ENCODE peak calls at places on chromosomes 2 and 18, in ten cellular contexts. M is HAP-1; I is HCT116; J is aorta; K is right cardiac atrium; Z is neuronal stem cell; U is NT2/D1; N is Panc1; Q is CD8-positive, alpha-beta memory T cell; H is psoas muscle. A is an unnamed sample. For H3K27me3, the result is how much of the 10 kb centered on the place peaks cover.

GRCh38 chr18:57959278-57959677 is 84.7 kb upstream of the NEDD4L start:
- DNase-seq in M (peak), I (peak), J (no peak), K (no peak), Z (peak), U (peak), N (peak), Q (peak), H (no peak), A (peak)

GRCh38 chr2:203567786-203568185 is 32.7 kb upstream of the RAPH1 start:
- DNase-seq in M (no peak), I (no peak), J (no peak), K (no peak), Z (no peak), U (no peak), N (no peak), Q (no peak), H (no peak), A (no peak)

GRCh38 chr2:200405599-200406298 is 99.3 kb downstream of the SPATS2L start:
- DNase-seq in M (peak), I (peak), J (no peak), K (no peak), Z (no peak), U (no peak), N (peak), Q (no peak), H (no peak), A (no peak)

GRCh38 chr2:19807866-19808265 is 93.9 kb downstream of the TTC32 start:
- DNase-seq in M (no peak), I (no peak), J (no peak), K (no peak), Z (no peak), U (no peak), N (no peak), Q (no peak), H (no peak), A (no peak)

GRCh38 chr2:11697103-11697871 is 27.3 kb upstream of the NTSR2 start:
- DNase-seq in M (no peak), I (no peak), J (peak), K (no peak), Z (no peak), U (no peak), N (peak), Q (no peak), H (peak), A (peak)

GRCh38 chr2:75655861-75656260 is 9.3 kb downstream of the MRPL19 start:
- DNase-seq in M (no peak), I (no peak), J (no peak), K (no peak), Z (no peak), U (no peak), N (no peak), Q (no peak), H (no peak), A (no peak)

GRCh38 chr18:46683252-46683651 is 26.2 kb upstream of the LOXHD1 start:
- DNase-seq in M (no peak), I (no peak), J (no peak), K (no peak), Z (no peak), U (no peak), N (no peak), Q (no peak), H (no peak), A (no peak)

GRCh38 chr2:173357351-173357750 is 2.7 kb downstream of the CDCA7 start:
- DNase-seq in M (peak), I (no peak), J (no peak), K (no peak), Z (no peak), U (no peak), N (no peak), Q (no peak), H (no peak), A (no peak)

GRCh38 chr2:62505649-62506420 is at the start of gene TMEM17:
- DNase-seq in M (peak), I (peak), J (peak), K (peak), Z (peak), U (peak), N (peak), Q (no peak), H (peak), A (peak)

GRCh38 chr2:9887513-9887912 is 44.2 kb downstream of the TAF1B start:
- DNase-seq in M (no peak), I (no peak), J (no peak), K (no peak), Z (no peak), U (no peak), N (no peak), Q (no peak), H (no peak), A (no peak)

GRCh38 chr2:73494031-73494430 is 108.4 kb downstream of the ALMS1 start:
- DNase-seq in M (no peak), I (peak), J (no peak), K (no peak), Z (no peak), U (peak), N (no peak), Q (no peak), H (no peak), A (no peak)

GRCh38 chr18:59328683-59329082 is 10.2 kb upstream of the CPLX4 start:
- DNase-seq in M (no peak), I (no peak), J (no peak), K (no peak), Z (no peak), U (no peak), N (no peak), Q (no peak), H (no peak), A (no peak)

GRCh38 chr2:86789687-86790133 is 1.0 kb downstream of the CD8A start:
- DNase-seq in M (no peak), I (no peak), J (no peak), K (no peak), Z (no peak), U (no peak), N (no peak), Q (no peak), H (no peak), A (peak)

GRCh38 chr2:31107588-31108300 is 30.5 kb downstream of the GALNT14 start:
- DNase-seq in M (no peak), I (no peak), J (no peak), K (no peak), Z (no peak), U (no peak), N (no peak), Q (no peak), H (no peak), A (no peak)

GRCh38 chr2:117411983-117412382 is 402.5 kb upstream of the DDX18 start:
- DNase-seq in M (no peak), I (no peak), J (no peak), K (no peak), Z (no peak), U (no peak), N (no peak), Q (no peak), H (no peak), A (no peak)

GRCh38 chr2:55482186-55482945 is 37.2 kb upstream of the CFAP36 start:
- DNase-seq in M (no peak), I (no peak), J (no peak), K (no peak), Z (no peak), U (no peak), N (peak), Q (no peak), H (no peak), A (peak)

GRCh38 chr18:58143391-58143790 is 99.4 kb downstream of the NEDD4L start:
- DNase-seq in M (no peak), I (no peak), J (no peak), K (no peak), Z (no peak), U (no peak), N (no peak), Q (no peak), H (no peak), A (no peak)

GRCh38 chr2:133139847-133140533 is 428.3 kb downstream of the NCKAP5 start:
- DNase-seq in M (peak), I (no peak), J (no peak), K (no peak), Z (peak), U (peak), N (no peak), Q (no peak), H (no peak), A (peak)

GRCh38 chr18:12326711-12327460 is 18.8 kb downstream of the TUBB6 start:
- DNase-seq in M (no peak), I (no peak), J (no peak), K (no peak), Z (no peak), U (no peak), N (no peak), Q (no peak), H (no peak), A (no peak)

GRCh38 chr2:65358690-65359400 is 73.6 kb downstream of the SPRED2 start:
- DNase-seq in M (no peak), I (no peak), J (no peak), K (no peak), Z (no peak), U (no peak), N (no peak), Q (no peak), H (no peak), A (no peak)

GRCh38 chr2:88187927-88188326 is 17.8 kb downstream of the THNSL2 start:
- DNase-seq in M (no peak), I (no peak), J (no peak), K (no peak), Z (no peak), U (no peak), N (no peak), Q (no peak), H (no peak), A (peak)

GRCh38 chr18:77209587-77209986 is 40.1 kb upstream of the GALR1 start:
- DNase-seq in M (no peak), I (no peak), J (no peak), K (no peak), Z (no peak), U (no peak), N (no peak), Q (no peak), H (no peak), A (no peak)

GRCh38 chr2:238569415-238570195 is 142.9 kb downstream of the ASB1 start:
- DNase-seq in M (no peak), I (no peak), J (no peak), K (peak), Z (no peak), U (no peak), N (no peak), Q (no peak), H (no peak), A (peak)

GRCh38 chr2:223050900-223051299 is 1.1 kb upstream of the KCNE4 start:
- DNase-seq in M (no peak), I (no peak), J (peak), K (peak), Z (no peak), U (no peak), N (no peak), Q (no peak), H (peak), A (no peak)

GRCh38 chr2:211674715-211675114 is 863.9 kb downstream of the ERBB4 start:
- DNase-seq in M (no peak), I (no peak), J (no peak), K (no peak), Z (no peak), U (no peak), N (no peak), Q (no peak), H (no peak), A (no peak)

GRCh38 chr2:101982630-101983029 is 9.1 kb upstream of the IL1R2 start:
- DNase-seq in M (no peak), I (no peak), J (no peak), K (no peak), Z (no peak), U (no peak), N (no peak), Q (no peak), H (no peak), A (no peak)

GRCh38 chr2:70133521-70134348 is 46.5 kb downstream of the PCBP1 start:
- DNase-seq in M (no peak), I (no peak), J (no peak), K (no peak), Z (no peak), U (no peak), N (no peak), Q (peak), H (no peak), A (no peak)

GRCh38 chr2:36473230-36473629 is 117.7 kb downstream of the CRIM1 start:
- DNase-seq in M (no peak), I (no peak), J (no peak), K (no peak), Z (no peak), U (no peak), N (no peak), Q (no peak), H (no peak), A (no peak)

GRCh38 chr2:95388091-95388692 is 14.3 kb upstream of the FAHD2A start:
- DNase-seq in M (no peak), I (no peak), J (no peak), K (no peak), Z (no peak), U (no peak), N (no peak), Q (no peak), H (no peak), A (peak)

GRCh38 chr2:203740741-203741363 is 34.4 kb downstream of the CD28 start:
- DNase-seq in M (no peak), I (no peak), J (no peak), K (no peak), Z (no peak), U (no peak), N (no peak), Q (peak), H (no peak), A (no peak)

GRCh38 chr18:57759650-57760049 is 43.5 kb downstream of the ATP8B1 start:
- DNase-seq in M (no peak), I (no peak), J (no peak), K (no peak), Z (no peak), U (no peak), N (no peak), Q (no peak), H (no peak), A (no peak)

GRCh38 chr2:239721991-239722759 is 303.0 kb downstream of the NDUFA10 start:
- DNase-seq in M (no peak), I (no peak), J (peak), K (no peak), Z (no peak), U (no peak), N (no peak), Q (no peak), H (no peak), A (no peak)

GRCh38 chr2:600542-601386 is 76.4 kb downstream of the TMEM18 start:
- DNase-seq in M (no peak), I (no peak), J (no peak), K (no peak), Z (no peak), U (no peak), N (no peak), Q (no peak), H (no peak), A (no peak)

GRCh38 chr2:110114801-110115200 is 821 bp downstream of the MALL start:
- DNase-seq in M (no peak), I (no peak), J (no peak), K (no peak), Z (no peak), U (no peak), N (no peak), Q (no peak), H (no peak), A (no peak)
- H3K4me3 ChIP-seq in M (no peak), I (peak), J (no peak), K (peak), Z (no peak), U (no peak), N (peak), Q (no peak), H (peak), A (no peak)

DNA sequence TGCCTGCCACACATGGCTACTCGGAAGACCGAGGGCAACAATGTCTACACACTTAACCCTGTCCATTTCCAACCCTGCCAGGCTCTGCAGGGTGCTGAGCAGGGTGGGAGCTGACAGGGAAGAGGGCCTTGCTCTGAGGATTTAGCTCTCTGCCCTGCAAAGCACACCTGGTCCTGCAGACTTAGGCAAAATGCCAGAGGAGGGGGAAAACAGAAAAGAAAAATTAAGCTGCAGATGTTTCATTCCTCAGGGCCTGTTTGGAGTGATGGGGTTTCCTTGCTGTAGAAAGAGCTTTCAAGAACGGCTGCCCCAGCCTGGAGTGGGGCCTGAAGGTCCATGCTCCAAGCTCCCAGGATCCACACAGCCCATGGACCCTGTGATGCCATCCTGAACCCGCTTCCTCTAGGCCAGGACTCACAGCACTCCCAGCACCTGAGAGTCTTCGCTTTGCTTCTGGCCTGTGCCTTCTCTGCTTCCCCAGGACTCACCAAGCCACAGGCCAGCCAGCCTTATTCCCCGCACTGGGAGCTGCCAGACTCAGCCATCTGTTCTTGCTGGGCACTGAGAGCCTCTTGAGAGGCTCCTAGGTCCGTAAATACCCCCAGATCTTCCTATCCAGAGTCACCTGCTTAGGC is 9.1 kb upstream of the TEX51 start:
- DNase-seq in M (no peak), I (no peak), J (no peak), K (no peak), Z (no peak), U (no peak), N (no peak), Q (no peak), H (no peak), A (no peak)
- H3K27me3 ChIP-seq in M (under half), I (under half), J (under half), K (under half), Z (under half), U (under half), N (under half), Q (under half), H (under half), A (under half)

GRCh38 chr2:221285156-221285555 is 286.9 kb downstream of the EPHA4 start:
- DNase-seq in M (no peak), I (no peak), J (no peak), K (no peak), Z (no peak), U (no peak), N (no peak), Q (no peak), H (no peak), A (no peak)
- H3K4me3 ChIP-seq in M (no peak), I (no peak), J (no peak), K (no peak), Z (no peak), U (no peak), N (no peak), Q (no peak), H (no peak), A (no peak)

GRCh38 chr2:106825161-106825560 is 60.8 kb downstream of the ST6GAL2 start:
- DNase-seq in M (no peak), I (no peak), J (no peak), K (no peak), Z (no peak), U (no peak), N (no peak), Q (no peak), H (no peak), A (no peak)
- H3K27me3 ChIP-seq in M (under half), I (under half), J (under half), K (under half), Z (under half), U (under half), N (under half), Q (under half), H (under half), A (under half)